ENCODE peak calls at places on chromosomes 5 and 9, in eight cellular contexts. H, C, S, N, G, V, F and J are unnamed samples.

GRCh38 chr5:96661841-96662724 is at the start of gene CAST:
- DNase-seq in V (peak; percentile 85), C (peak; percentile 97), S (peak; percentile 97), N (peak; percentile 92), H (peak; percentile 98), G (peak; percentile 75), F (peak; percentile 74), J (peak; percentile 98)

GRCh38 chr9:4970970-4971641 is 14.0 kb upstream of the JAK2 start:
- DNase-seq in C (no peak), V (no peak), S (no peak), H (no peak), G (no peak), F (no peak), N (no peak), J (no peak)

GRCh38 chr9:108776920-108777650 is 78.7 kb downstream of the ACTL7B start:
- DNase-seq in F (no peak), H (no peak), V (peak; percentile 19), G (no peak), S (no peak), N (no peak), C (no peak), J (peak; percentile 55)

GRCh38 chr9:18829858-18830257 is 203.2 kb downstream of the SAXO1 start:
- DNase-seq in V (peak; percentile 15), G (no peak), N (no peak), C (no peak), F (no peak), H (no peak), S (no peak), J (no peak)

GRCh38 chr5:107875834-107876233 is 205.1 kb upstream of the EFNA5 start:
- DNase-seq in S (no peak), V (peak; percentile 59), G (no peak), F (no peak), N (no peak), H (peak; percentile 27), C (no peak), J (no peak)

GRCh38 chr9:81363916-81364480 is 325.3 kb downstream of the TLE1 start:
- DNase-seq in C (no peak), V (no peak), N (no peak), G (no peak), F (no peak), S (no peak), H (no peak), J (no peak)

GRCh38 chr9:25350011-25350410 is 328.2 kb downstream of the TUSC1 start:
- DNase-seq in H (no peak), V (no peak), S (no peak), F (no peak), C (no peak), N (no peak), G (no peak), J (no peak)

GRCh38 chr5:43560128-43560527 is 3.3 kb upstream of the PAIP1 start:
- DNase-seq in C (no peak), N (no peak), V (peak; percentile 77), H (no peak), F (no peak), S (no peak), G (no peak), J (no peak)

GRCh38 chr9:82247318-82247717 is 258.7 kb downstream of the SPATA31D1 start:
- DNase-seq in G (no peak), V (no peak), S (peak; percentile 70), F (no peak), C (no peak), N (no peak), H (peak; percentile 53), J (peak; percentile 11)

GRCh38 chr5:66157046-66157445 is 12.9 kb downstream of the SREK1 start:
- DNase-seq in N (no peak), C (no peak), G (no peak), F (no peak), V (no peak), S (no peak), H (no peak), J (no peak)

GRCh38 chr9:20945856-20946255 is 85.6 kb downstream of the HACD4 start:
- DNase-seq in V (no peak), N (no peak), F (no peak), S (no peak), H (no peak), C (no peak), G (no peak), J (no peak)

GRCh38 chr5:149857499-149857898 is 87.1 kb downstream of the PDE6A start:
- DNase-seq in C (peak; percentile 84), H (peak; percentile 75), S (peak; percentile 80), G (no peak), N (peak; percentile 96), V (no peak), F (no peak), J (peak; percentile 88)

GRCh38 chr5:174532453-174533126 is 191.8 kb upstream of the MSX2 start:
- DNase-seq in S (peak; percentile 90), C (peak; percentile 87), V (peak; percentile 98), F (no peak), G (no peak), N (peak; percentile 77), H (peak; percentile 84), J (peak; percentile 77)

GRCh38 chr5:175822225-175822624 is 49.2 kb upstream of the CPLX2 start:
- DNase-seq in G (no peak), N (no peak), S (no peak), V (no peak), F (no peak), H (no peak), C (no peak), J (no peak)

GRCh38 chr5:138748630-138749081 is 4.6 kb upstream of the CTNNA1 start:
- DNase-seq in V (peak; percentile 25), C (peak; percentile 84), F (no peak), N (no peak), G (no peak), H (peak; percentile 75), S (no peak), J (no peak)

GRCh38 chr5:102099766-102100331 is 196.2 kb downstream of the SLCO4C1 start:
- DNase-seq in S (no peak), F (no peak), C (no peak), H (no peak), V (no peak), N (no peak), G (no peak), J (no peak)

GRCh38 chr5:141604318-141604717 is 14.5 kb downstream of the DIAPH1 start:
- DNase-seq in F (no peak), N (peak; percentile 60), C (peak; percentile 89), H (peak; percentile 85), G (no peak), V (peak; percentile 94), S (peak; percentile 62), J (peak; percentile 63)
- H3K4me1 ChIP-seq in F (peaks cover 96% of the 10 kb centered on the region), N (peaks cover 51% of the 10 kb centered on the region), C (peaks cover 51% of the 10 kb centered on the region), H (peaks cover 61% of the 10 kb centered on the region), G (peaks cover 93% of the 10 kb centered on the region), V (peaks cover 4% of the 10 kb centered on the region), S (peaks cover 3% of the 10 kb centered on the region), J (peaks cover 3% of the 10 kb centered on the region)

GRCh38 chr5:136020383-136021015 is 8.3 kb upstream of the TGFBI start:
- DNase-seq in N (peak; percentile 14), V (peak; percentile 99), H (no peak), S (no peak), F (no peak), G (no peak), C (no peak), J (no peak)
- H3K4me3 ChIP-seq in N (no peak overlapping the region), V (no peak overlapping the region), H (no peak overlapping the region), S (no peak overlapping the region), F (no peak overlapping the region), G (no peak overlapping the region), C (no peak overlapping the region), J (no peak overlapping the region)

GRCh38 chr5:7868427-7868772 is 431 bp downstream of the FASTKD3 start:
- DNase-seq in F (no peak), C (no peak), G (no peak), S (no peak), V (no peak), N (no peak), H (no peak), J (no peak)
- H3K4me1 ChIP-seq in F (peaks cover 48% of the 10 kb centered on the region), C (peaks cover 30% of the 10 kb centered on the region), G (peaks cover 51% of the 10 kb centered on the region), S (no peaks in the 10 kb centered on the region), V (peaks cover 2% of the 10 kb centered on the region), N (peaks cover 56% of the 10 kb centered on the region), H (peaks cover 23% of the 10 kb centered on the region), J (no peaks in the 10 kb centered on the region)

DNA sequence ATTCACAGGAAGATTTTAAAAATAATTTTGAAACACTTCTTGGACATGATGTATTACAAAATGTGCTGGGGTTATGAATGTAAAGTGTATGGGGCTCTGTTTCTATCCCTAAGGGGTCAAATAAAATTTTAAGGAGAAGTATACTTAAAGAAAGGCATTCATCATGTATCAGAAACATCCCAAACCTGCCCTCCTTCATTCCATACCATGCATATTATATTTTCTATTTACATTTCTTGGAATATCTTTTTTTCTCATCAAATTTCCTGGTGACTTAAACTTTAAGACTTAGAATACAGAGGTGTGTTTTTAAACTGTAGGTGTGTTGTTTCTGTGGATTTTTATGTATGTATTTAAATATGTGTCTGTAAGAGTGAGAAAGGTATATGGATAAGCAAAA is 96.1 kb upstream of the ADAMTS19 start:
- DNase-seq in C (no peak), S (no peak), H (no peak), F (no peak), G (no peak), V (no peak), N (no peak), J (no peak)
- H3K4me3 ChIP-seq in C (no peak overlapping the region), S (no peak overlapping the region), H (no peak overlapping the region), F (no peak overlapping the region), G (no peak overlapping the region), V (no peak overlapping the region), N (no peak overlapping the region), J (no peak overlapping the region)

DNA sequence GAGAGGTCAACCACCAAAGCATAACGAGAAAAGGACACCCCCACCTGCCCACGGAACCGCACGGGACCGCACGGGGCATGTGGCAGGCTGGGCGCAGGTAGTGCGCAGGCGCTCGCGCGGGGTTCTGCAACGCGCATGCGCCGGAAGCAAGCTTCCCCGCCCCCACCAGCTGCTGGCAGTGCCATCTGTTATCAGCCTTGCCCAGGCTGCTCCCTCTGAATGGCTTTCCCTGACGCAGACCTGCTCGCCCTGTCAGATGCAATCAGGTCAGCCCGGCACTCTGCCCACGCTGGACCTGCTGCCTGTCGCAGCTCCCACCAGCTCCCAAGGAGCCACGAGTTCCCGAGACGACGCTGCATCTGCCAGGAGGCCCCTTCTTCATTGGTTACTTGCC is 22.8 kb downstream of the PTCH1 start:
- DNase-seq in C (no peak), V (no peak), N (peak; percentile 43), H (no peak), F (no peak), G (no peak), S (no peak), J (no peak)
- H3K4me1 ChIP-seq in C (peaks cover 18% of the 10 kb centered on the region), V (peaks cover 18% of the 10 kb centered on the region), N (peaks cover 22% of the 10 kb centered on the region), H (peaks cover 25% of the 10 kb centered on the region), F (peaks cover 65% of the 10 kb centered on the region), G (peaks cover 37% of the 10 kb centered on the region), S (no peaks in the 10 kb centered on the region), J (peaks cover 2% of the 10 kb centered on the region)

GRCh38 chr9:127783111-127783621 is 2.7 kb upstream of the CDK9 start:
- DNase-seq in G (peak; percentile 61), N (peak; percentile 70), S (peak; percentile 73), V (no peak), F (peak; percentile 70), C (no peak), H (peak; percentile 43), J (peak; percentile 80)
- H3K4me3 ChIP-seq in G (peak overlapping the region; percentile 50), N (no peak overlapping the region), S (no peak overlapping the region), V (no peak overlapping the region), F (peak overlapping the region; percentile 64), C (no peak overlapping the region), H (no peak overlapping the region), J (no peak overlapping the region)

DNA sequence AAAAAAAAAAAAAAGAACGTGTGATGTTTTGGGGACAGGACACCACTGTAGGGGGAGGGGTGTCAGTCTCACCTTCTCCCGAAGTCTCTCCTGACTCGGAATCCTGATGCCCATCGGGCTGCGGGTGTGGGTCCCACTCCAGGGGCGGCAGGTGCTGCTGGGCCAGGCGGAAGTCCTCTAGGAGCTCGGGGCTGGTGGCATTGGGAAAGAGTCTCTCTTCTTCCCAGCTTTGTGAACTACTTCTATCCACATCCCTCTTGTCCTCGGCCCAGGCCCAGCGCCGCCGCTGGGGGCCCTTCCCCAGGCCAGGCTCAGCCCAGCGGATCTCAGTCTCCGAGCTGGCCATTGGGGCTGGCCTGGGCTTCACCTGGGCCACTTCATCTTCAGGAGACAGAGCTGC is 6.8 kb downstream of the AKNA start:
- DNase-seq in N (no peak), H (no peak), C (no peak), V (no peak), S (no peak), G (no peak), F (no peak), J (no peak)
- H3K4me1 ChIP-seq in N (peaks cover 36% of the 10 kb centered on the region), H (peaks cover 66% of the 10 kb centered on the region), C (peaks cover 31% of the 10 kb centered on the region), V (peaks cover 19% of the 10 kb centered on the region), S (no peaks in the 10 kb centered on the region), G (peaks cover 98% of the 10 kb centered on the region), F (peaks cover 92% of the 10 kb centered on the region), J (peaks cover 10% of the 10 kb centered on the region)